ENCODE peak calls at places on chromosome 21, in nine cellular contexts. G, S, V, M, R, K, D, O and T are unnamed samples.

GRCh38 chr21:40905251-40905650 is 58.3 kb upstream of the DSCAM start:
- DNase-seq in M (no peak), R (no peak), K (no peak), S (no peak), D (no peak), G (no peak), V (no peak), O (no peak), T (no peak)

GRCh38 chr21:17554619-17555472 is 42.0 kb downstream of the CXADR start:
- DNase-seq in V (no peak), R (peak; percentile 10), K (no peak), S (peak; percentile 27), D (no peak), O (no peak), G (no peak), M (no peak), T (no peak)

GRCh38 chr21:42518216-42518615 is 4.6 kb downstream of the SLC37A1 start:
- DNase-seq in V (no peak), G (peak; percentile 74), K (no peak), R (peak; percentile 28), O (no peak), M (no peak), D (no peak), S (peak; percentile 56), T (peak; percentile 81)

GRCh38 chr21:41824466-41825207 is 54.5 kb downstream of the PRDM15 start:
- DNase-seq in R (no peak), M (no peak), O (no peak), G (no peak), K (no peak), D (peak; percentile 64), S (no peak), V (no peak), T (no peak)

GRCh38 chr21:33206771-33207290 is 22.9 kb upstream of the IFNAR2 start:
- DNase-seq in M (no peak), S (no peak), G (peak; percentile 36), R (no peak), K (no peak), O (no peak), D (peak; percentile 84), V (no peak), T (no peak)

GRCh38 chr21:42630626-42631025 is 22.8 kb upstream of the PDE9A start:
- DNase-seq in M (no peak), R (no peak), G (no peak), K (no peak), D (peak; percentile 41), S (no peak), O (no peak), V (no peak), T (peak; percentile 68)

GRCh38 chr21:32520885-32521735 is 64.2 kb downstream of the TCP10L start:
- DNase-seq in M (no peak), O (peak; percentile 94), R (peak; percentile 97), G (peak; percentile 60), D (peak; percentile 84), K (peak; percentile 88), V (peak; percentile 91), S (peak; percentile 28), T (peak; percentile 96)

GRCh38 chr21:28393279-28393678 is 599.4 kb downstream of the LTN1 start:
- DNase-seq in D (no peak), O (no peak), G (no peak), R (peak; percentile 21), V (no peak), S (no peak), M (no peak), K (no peak), T (peak; percentile 59)

GRCh38 chr21:16768096-16768495 is 744.7 kb upstream of the CXADR start:
- DNase-seq in D (no peak), G (no peak), O (no peak), S (no peak), R (no peak), M (no peak), V (no peak), K (no peak), T (no peak)

GRCh38 chr21:15788847-15789548 is 59.2 kb downstream of the USP25 start:
- DNase-seq in K (no peak), D (no peak), R (peak; percentile 33), S (no peak), O (no peak), V (no peak), M (no peak), G (no peak), T (no peak)

GRCh38 chr21:18142639-18143038 is 102.0 kb upstream of the CHODL start:
- DNase-seq in O (no peak), R (no peak), V (no peak), M (no peak), G (no peak), S (no peak), K (no peak), D (no peak), T (no peak)

GRCh38 chr21:31201548-31201947 is 142.5 kb downstream of the TIAM1 start:
- DNase-seq in S (no peak), D (no peak), R (peak; percentile 50), K (peak; percentile 84), O (no peak), V (peak; percentile 29), G (peak; percentile 34), M (no peak), T (no peak)

GRCh38 chr21:25831300-25831699 is 96.5 kb downstream of the GABPA start:
- DNase-seq in G (no peak), V (no peak), S (no peak), D (no peak), M (no peak), K (no peak), O (no peak), R (peak; percentile 39), T (no peak)

GRCh38 chr21:25360593-25360992 is 246.7 kb downstream of the MRPL39 start:
- DNase-seq in K (no peak), M (no peak), V (no peak), G (no peak), O (no peak), R (no peak), S (no peak), D (no peak), T (no peak)

DNA sequence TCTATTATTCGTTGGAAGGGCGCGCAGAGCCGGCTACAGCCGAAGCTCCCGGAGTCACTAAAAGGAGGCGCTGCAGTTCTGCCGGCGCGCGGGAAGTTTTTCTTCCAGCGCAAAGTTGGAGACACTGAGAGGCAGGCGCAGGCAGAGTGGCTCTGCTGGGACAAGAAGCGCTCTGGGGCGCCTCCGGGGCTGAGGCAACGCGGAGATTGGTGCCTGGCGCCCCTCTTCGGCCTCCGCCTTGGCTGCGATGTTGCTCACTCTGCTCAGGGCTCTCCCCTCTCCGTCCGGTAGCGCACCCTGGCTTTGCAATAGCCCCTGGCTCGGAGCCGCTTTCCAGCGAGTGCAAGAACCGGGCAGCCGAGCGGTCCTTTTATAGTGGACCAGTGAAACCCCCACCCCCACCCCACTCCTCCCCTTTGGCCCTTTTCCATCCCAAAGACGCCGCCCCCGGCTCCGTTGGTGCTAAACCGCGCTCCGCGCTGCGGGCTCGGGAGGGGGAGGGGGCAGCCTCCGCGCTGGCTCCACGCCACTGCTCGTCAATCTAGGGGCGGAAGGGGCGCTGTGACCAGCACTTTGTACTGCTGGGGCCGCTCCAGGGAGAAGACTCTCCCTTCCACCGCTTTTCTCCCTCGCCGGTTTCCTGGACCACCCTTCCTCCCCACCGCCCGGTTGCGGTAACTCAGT is at the start of gene ADAMTS1:
- DNase-seq in K (peak; percentile 93), M (no peak), V (peak; percentile 99), D (peak; percentile 85), S (peak; percentile 38), G (peak; percentile 68), R (peak; percentile 92), O (peak; percentile 96), T (peak; percentile 83)
- H3K4me3 ChIP-seq in K (peak within 1 kb of the TSS; percentile 81), M (peak within 1 kb of the TSS; percentile 62), V (peak within 1 kb of the TSS; percentile 87), D (peak within 1 kb of the TSS; percentile 57), S (peak within 1 kb of the TSS; percentile 42), G (peak within 1 kb of the TSS; percentile 18), R (peak within 1 kb of the TSS; percentile 97), O (peak within 1 kb of the TSS; percentile 84), T (peak within 1 kb of the TSS; percentile 70)

GRCh38 chr21:39445339-39446269 is at the start of gene LCA5L:
- DNase-seq in G (peak; percentile 94), D (peak; percentile 97), V (peak; percentile 88), R (peak; percentile 81), M (peak; percentile 39), S (peak; percentile 92), K (peak; percentile 76), O (peak; percentile 97), T (peak; percentile 84)
- TF ChIP-seq CTCF in G (no peak), D (no peak), V (peak; percentile 28), R (peak; percentile 26), M (peak; percentile 26), S (no peak), K (no peak), O (no peak), T (no peak)

GRCh38 chr21:45555251-45555556 is 13.0 kb upstream of the SLC19A1 start:
- DNase-seq in K (no peak), O (no peak), G (no peak), S (no peak), R (peak; percentile 30), D (no peak), V (no peak), M (no peak), T (no peak)

GRCh38 chr21:45555557-45556301 is 13.5 kb upstream of the SLC19A1 start:
- DNase-seq in S (peak; percentile 91), V (peak; percentile 86), G (peak; percentile 89), M (no peak), R (peak; percentile 86), D (peak; percentile 95), K (no peak), O (peak; percentile 90), T (peak; percentile 94)

GRCh38 chr21:45556302-45556644 is 14.0 kb upstream of the SLC19A1 start:
- DNase-seq in V (no peak), R (no peak), O (no peak), S (no peak), G (no peak), K (no peak), D (no peak), M (no peak), T (no peak)

GRCh38 chr21:45552696-45553391 is 10.6 kb upstream of the SLC19A1 start:
- DNase-seq in O (peak; percentile 58), S (no peak), R (no peak), M (no peak), V (no peak), K (no peak), D (peak; percentile 84), G (no peak), T (peak; percentile 85)

DNA sequence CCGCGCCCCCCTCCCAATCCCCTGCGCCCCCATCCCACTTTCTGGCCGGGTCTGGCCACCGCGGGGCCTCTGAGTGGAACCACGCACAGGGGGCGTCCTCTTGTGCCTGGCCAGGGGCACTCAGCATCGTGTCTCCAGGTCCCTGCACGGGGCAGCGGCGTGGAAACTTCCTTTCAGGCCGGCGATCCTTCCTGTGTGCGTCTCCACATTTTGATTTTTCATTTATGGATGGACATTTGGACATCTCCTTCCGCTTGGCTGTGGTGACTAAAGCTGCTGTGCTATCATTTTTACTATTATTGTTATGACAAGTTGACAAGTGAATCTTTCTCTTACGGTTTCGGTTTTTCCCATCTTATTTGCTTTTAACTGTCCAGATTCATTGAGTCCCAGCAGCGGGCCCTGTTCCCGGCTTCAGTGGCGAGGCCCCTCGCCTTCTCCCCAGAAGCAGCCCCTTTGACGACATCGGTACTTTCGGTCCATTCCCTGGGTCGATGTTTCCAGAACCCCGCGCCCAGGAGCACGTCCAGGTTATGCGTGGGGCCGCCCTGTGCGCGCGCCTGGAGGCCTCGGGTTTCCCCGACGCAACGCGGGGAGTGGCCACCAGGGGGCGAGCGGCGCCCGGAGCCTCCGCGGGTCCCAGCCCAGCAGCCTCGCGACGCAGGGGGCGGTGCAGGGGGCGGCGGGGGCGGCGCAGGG is 12.4 kb upstream of the SLC19A1 start:
- DNase-seq in D (peak; percentile 98), M (no peak), O (peak; percentile 93), V (peak; percentile 87), K (peak; percentile 75), S (peak; percentile 68), R (peak; percentile 48), G (peak; percentile 75), T (peak; percentile 96)
- TF ChIP-seq POLR2A in D (no peak), M (peak; percentile 50), O (no peak), V (peak; percentile 28), K (peak; percentile 53), S (peak; percentile 24), R (peak; percentile 32), G (peak; percentile 41), T (no peak)

GRCh38 chr21:34882719-34883131 is 166.4 kb downstream of the RUNX1 start:
- DNase-seq in V (no peak), S (no peak), D (no peak), M (no peak), K (no peak), R (no peak), G (no peak), O (no peak), T (no peak)
- H3K4me3 ChIP-seq in V (no peak overlapping the region), S (peak overlapping the region; percentile 72), D (no peak overlapping the region), M (no peak overlapping the region), K (no peak overlapping the region), R (peak overlapping the region; percentile 99), G (no peak overlapping the region), O (no peak overlapping the region), T (no peak overlapping the region)